ENCODE peak calls at places on chromosome 11, in eight cellular contexts. D is thoracic aorta; C is lower leg skin; L is stimulated activated naive CD8-positive, alpha-beta T cell treated with anti-CD3 and anti-CD28 coated beads, Interleukin-15, Interleukin-2, amounts not matched to agents 100 U/mL and 50 U/mL, for 24 hours; E is H4; Y is T-helper 1 cell; J is fibroblast of mammary gland; W is activated T-cell treated with anti-CD3 and anti-CD28 coated beads for 1 hour. R is an unnamed sample.

GRCh38 chr11:128715691-128716153 is 21.9 kb downstream of the FLI1 start:
- DNase-seq in Y (no peak), J (peak; percentile 14), C (no peak), D (no peak), W (no peak), L (no peak), E (peak; percentile 76), R (peak; percentile 66)

GRCh38 chr11:134041791-134042696 is 26.8 kb upstream of the JAM3 start:
- DNase-seq in C (no peak), Y (no peak), D (no peak), J (no peak), L (no peak), W (no peak), E (no peak), R (peak; percentile 92)

GRCh38 chr11:2836335-2837095 is 49.1 kb downstream of the CDKN1C start:
- DNase-seq in W (no peak), D (no peak), Y (no peak), L (no peak), C (no peak), E (no peak), J (no peak), R (no peak)

GRCh38 chr11:116962108-116962507 is 124.7 kb upstream of the APOA1 start:
- DNase-seq in Y (no peak), E (no peak), D (no peak), L (no peak), J (no peak), C (no peak), W (no peak), R (no peak)

GRCh38 chr11:44213148-44213547 is 96.8 kb downstream of the ALX4 start:
- DNase-seq in J (no peak), C (no peak), W (no peak), E (no peak), Y (no peak), L (no peak), D (no peak), R (no peak)

GRCh38 chr11:16632295-16633200 is 105.9 kb upstream of the C11orf58 start:
- DNase-seq in Y (no peak), D (no peak), C (no peak), L (no peak), J (no peak), E (peak; percentile 54), W (no peak), R (peak; percentile 1)

GRCh38 chr11:17822021-17822781 is 87.6 kb downstream of the KCNC1 start:
- DNase-seq in E (no peak), J (peak; percentile 68), W (no peak), Y (no peak), L (no peak), C (no peak), D (peak; percentile 9), R (peak; percentile 84)

GRCh38 chr11:70872950-70873735 is 379.2 kb downstream of the SHANK2 start:
- DNase-seq in L (no peak), D (no peak), Y (no peak), J (no peak), C (no peak), W (no peak), E (no peak), R (no peak)

GRCh38 chr11:70381872-70382842 is 16.2 kb upstream of the CTTN start:
- DNase-seq in Y (no peak), D (no peak), L (no peak), E (peak; percentile 75), J (peak; percentile 75), C (peak; percentile 52), W (no peak), R (peak; percentile 91)

GRCh38 chr11:126824035-126824607 is 176.4 kb downstream of the KIRREL3 start:
- DNase-seq in D (no peak), E (no peak), J (no peak), C (no peak), L (no peak), W (no peak), Y (no peak), R (no peak)

GRCh38 chr11:58465690-58466089 is 23.7 kb upstream of the OR5B12 start:
- DNase-seq in E (no peak), J (no peak), C (no peak), Y (no peak), W (no peak), D (no peak), L (no peak), R (no peak)

GRCh38 chr11:118135051-118135795 is 17.4 kb downstream of the SCN4B start:
- DNase-seq in J (no peak), Y (no peak), C (no peak), W (no peak), D (no peak), L (no peak), E (no peak), R (no peak)

GRCh38 chr11:33055361-33055760 is 16.0 kb downstream of the TCP11L1 start:
- DNase-seq in C (no peak), L (no peak), J (no peak), D (no peak), Y (no peak), W (no peak), E (no peak), R (no peak)

GRCh38 chr11:122394326-122394725 is 261.2 kb upstream of the UBASH3B start:
- DNase-seq in Y (no peak), L (no peak), E (no peak), C (no peak), D (no peak), W (no peak), J (no peak), R (no peak)

GRCh38 chr11:115580927-115581680 is 76.9 kb upstream of the CADM1 start:
- DNase-seq in W (no peak), E (peak; percentile 37), D (no peak), J (no peak), Y (no peak), C (no peak), L (no peak), R (no peak)

GRCh38 chr11:47257518-47258316 is at the start of gene NR1H3:
- DNase-seq in D (no peak), C (peak; percentile 97), E (peak; percentile 68), Y (no peak), L (peak; percentile 24), J (peak; percentile 82), W (no peak), R (peak; percentile 56)

GRCh38 chr11:128814856-128815705 is 52.0 kb downstream of the KCNJ1 start:
- DNase-seq in C (no peak), Y (no peak), D (no peak), W (no peak), L (no peak), E (peak; percentile 46), J (peak; percentile 78), R (peak; percentile 97)

GRCh38 chr11:100876826-100877545 is 189.9 kb downstream of the ARHGAP42 start:
- DNase-seq in W (no peak), Y (no peak), L (no peak), C (no peak), D (no peak), E (peak; percentile 96), J (peak; percentile 99), R (peak; percentile 96)

GRCh38 chr11:72703281-72704008 is 29.2 kb upstream of the PDE2A start:
- DNase-seq in D (no peak), L (no peak), J (peak; percentile 75), W (no peak), E (no peak), C (no peak), Y (no peak), R (peak; percentile 94)

GRCh38 chr11:94880216-94880615 is 93.1 kb downstream of the CWC15 start:
- DNase-seq in L (no peak), D (no peak), W (no peak), J (peak; percentile 49), E (no peak), C (no peak), Y (no peak), R (no peak)

GRCh38 chr11:69640260-69640994 is 529 bp upstream of the CCND1 start:
- DNase-seq in D (no peak), J (peak; percentile 36), W (no peak), C (no peak), E (no peak), L (no peak), Y (no peak), R (no peak)

GRCh38 chr11:22341582-22341919 is 3.4 kb downstream of the SLC17A6 start:
- DNase-seq in L (no peak), C (peak; percentile 81), D (no peak), J (no peak), E (no peak), W (no peak), Y (no peak), R (no peak)

GRCh38 chr11:86228269-86228966 is 16.1 kb upstream of the EED start:
- DNase-seq in W (no peak), E (no peak), C (no peak), L (no peak), Y (no peak), J (no peak), D (no peak), R (no peak)

GRCh38 chr11:108817971-108818370 is 153.1 kb downstream of the DDX10 start:
- DNase-seq in W (no peak), D (no peak), C (no peak), Y (no peak), L (no peak), E (no peak), J (no peak), R (no peak)

GRCh38 chr11:75273331-75273988 is 32.9 kb downstream of the TPBGL start:
- DNase-seq in W (no peak), J (no peak), L (no peak), D (no peak), E (no peak), C (peak; percentile 63), Y (no peak), R (no peak)

GRCh38 chr11:17403977-17404759 is 15.7 kb upstream of the KCNJ11 start:
- DNase-seq in E (peak; percentile 84), D (no peak), J (peak; percentile 26), Y (no peak), W (no peak), C (no peak), L (no peak), R (peak; percentile 15)

GRCh38 chr11:109641549-109641948 is 219.6 kb downstream of the C11orf87 start:
- DNase-seq in C (no peak), L (no peak), D (no peak), W (no peak), E (peak; percentile 11), Y (no peak), J (peak; percentile 33), R (peak; percentile 47)

GRCh38 chr11:72681226-72682153 is 7.3 kb upstream of the PDE2A start:
- DNase-seq in W (no peak), L (no peak), C (no peak), D (no peak), Y (no peak), E (no peak), J (peak; percentile 11), R (peak; percentile 13)

GRCh38 chr11:80109031-80109430 is 668.2 kb upstream of the TENM4 start:
- DNase-seq in D (no peak), Y (no peak), C (no peak), J (no peak), L (no peak), E (no peak), W (no peak), R (no peak)

GRCh38 chr11:127017482-127017881 is 16.9 kb upstream of the KIRREL3 start:
- DNase-seq in L (no peak), Y (no peak), J (peak; percentile 68), W (no peak), E (peak; percentile 74), C (no peak), D (no peak), R (peak; percentile 86)

GRCh38 chr11:27116684-27117083 is 76.1 kb downstream of the BBOX1 start:
- DNase-seq in D (no peak), E (peak; percentile 23), J (peak; percentile 92), L (no peak), W (no peak), Y (no peak), C (no peak), R (peak; percentile 91)

GRCh38 chr11:65501530-65502273 is 2.9 kb downstream of the MALAT1 start:
- DNase-seq in C (no peak), Y (peak; percentile 44), E (no peak), D (no peak), L (no peak), J (peak; percentile 59), W (no peak), R (peak; percentile 63)

GRCh38 chr11:135074397-135074998 is 662.5 kb upstream of the B3GAT1 start:
- DNase-seq in C (no peak), W (no peak), D (no peak), Y (no peak), L (no peak), E (no peak), J (peak; percentile 2), R (no peak)

GRCh38 chr11:110366234-110366633 is 63.5 kb upstream of the FDX1 start:
- DNase-seq in C (no peak), L (no peak), D (no peak), Y (no peak), W (no peak), J (no peak), E (peak; percentile 62), R (peak; percentile 34)

R was measured in AG10803.